ENCODE peak calls at places on chromosomes 3 and 15, in eight cellular contexts. C, U, O, I, Y, P, N and Z are unnamed samples. For H3K79me2, the result is how much of the 10 kb centered on the place peaks cover.

GRCh38 chr15:70014860-70015490 is 82.7 kb downstream of the TLE3 start:
- DNase-seq in C (no peak), U (peak), O (no peak), I (no peak), Y (peak), P (no peak), N (no peak), Z (no peak)

GRCh38 chr3:102089904-102090492 is 240.7 kb downstream of the NFKBIZ start:
- DNase-seq in C (no peak), U (no peak), O (peak), I (no peak), Y (peak), P (peak), N (no peak), Z (peak)

GRCh38 chr15:78195735-78196201 is 38.6 kb downstream of the ACSBG1 start:
- DNase-seq in C (peak), U (peak), O (peak), I (peak), Y (peak), P (no peak), N (no peak), Z (no peak)

GRCh38 chr3:77380141-77380540 is 340.2 kb downstream of the ROBO2 start:
- DNase-seq in C (no peak), U (no peak), O (no peak), I (no peak), Y (no peak), P (no peak), N (no peak), Z (no peak)

GRCh38 chr15:39413558-39413957 is 167.3 kb upstream of the THBS1 start:
- DNase-seq in C (no peak), U (peak), O (no peak), I (no peak), Y (no peak), P (no peak), N (no peak), Z (no peak)

GRCh38 chr15:56805466-56806146 is 72.3 kb upstream of the ZNF280D start:
- DNase-seq in C (peak), U (no peak), O (peak), I (no peak), Y (no peak), P (peak), N (peak), Z (peak)

GRCh38 chr15:68548375-68548774 is 30.4 kb upstream of the CORO2B start:
- DNase-seq in C (no peak), U (no peak), O (no peak), I (no peak), Y (no peak), P (no peak), N (no peak), Z (no peak)

GRCh38 chr3:14282001-14282705 is 103.5 kb downstream of the LSM3 start:
- DNase-seq in C (no peak), U (no peak), O (no peak), I (no peak), Y (no peak), P (no peak), N (no peak), Z (no peak)

GRCh38 chr3:76107935-76108570 is 322.7 kb upstream of the ZNF717 start:
- DNase-seq in C (peak), U (peak), O (no peak), I (peak), Y (peak), P (peak), N (peak), Z (peak)

GRCh38 chr3:6540981-6541380 is 319.9 kb upstream of the GRM7 start:
- DNase-seq in C (no peak), U (peak), O (no peak), I (no peak), Y (no peak), P (no peak), N (no peak), Z (no peak)

GRCh38 chr3:151918253-151919029 is 45.0 kb downstream of the SUCNR1 start:
- DNase-seq in C (no peak), U (peak), O (peak), I (peak), Y (peak), P (peak), N (peak), Z (peak)

GRCh38 chr15:37585966-37586656 is 348.3 kb upstream of the TMCO5A start:
- DNase-seq in C (no peak), U (no peak), O (no peak), I (no peak), Y (no peak), P (peak), N (no peak), Z (peak)

GRCh38 chr15:74131618-74132191 is 1.3 kb downstream of the ISLR2 start:
- DNase-seq in C (no peak), U (no peak), O (no peak), I (no peak), Y (no peak), P (no peak), N (no peak), Z (no peak)

GRCh38 chr3:31817411-31817966 is 163.6 kb downstream of the OSBPL10 start:
- DNase-seq in C (no peak), U (no peak), O (no peak), I (no peak), Y (no peak), P (no peak), N (no peak), Z (no peak)

GRCh38 chr3:153221748-153222162 is 59.7 kb downstream of the RAP2B start:
- DNase-seq in C (peak), U (peak), O (peak), I (peak), Y (no peak), P (peak), N (no peak), Z (peak)

GRCh38 chr3:133675631-133676335 is 14.0 kb upstream of the TOPBP1 start:
- DNase-seq in C (no peak), U (peak), O (no peak), I (no peak), Y (no peak), P (no peak), N (no peak), Z (no peak)

GRCh38 chr3:39760325-39760724 is 49.1 kb upstream of the MYRIP start:
- DNase-seq in C (no peak), U (no peak), O (no peak), I (no peak), Y (no peak), P (no peak), N (no peak), Z (no peak)

GRCh38 chr3:133489466-133490085 is 83.9 kb upstream of the CDV3 start:
- DNase-seq in C (no peak), U (no peak), O (no peak), I (no peak), Y (no peak), P (peak), N (no peak), Z (no peak)

GRCh38 chr3:124351430-124352142 is 359.7 kb upstream of the ROPN1 start:
- DNase-seq in C (peak), U (peak), O (peak), I (peak), Y (peak), P (peak), N (peak), Z (peak)

GRCh38 chr3:29695201-29695904 is 414.5 kb downstream of the RBMS3 start:
- DNase-seq in C (no peak), U (no peak), O (peak), I (no peak), Y (no peak), P (peak), N (no peak), Z (peak)

GRCh38 chr3:38522002-38522401 is 25.9 kb downstream of the EXOG start:
- DNase-seq in C (no peak), U (no peak), O (no peak), I (no peak), Y (no peak), P (no peak), N (no peak), Z (no peak)

GRCh38 chr3:25830373-25831305 is 40.7 kb downstream of the OXSM start:
- DNase-seq in C (no peak), U (no peak), O (no peak), I (no peak), Y (peak), P (no peak), N (no peak), Z (peak)

GRCh38 chr15:76343313-76343996 is 6.9 kb downstream of the ISL2 start:
- DNase-seq in C (no peak), U (no peak), O (no peak), I (no peak), Y (peak), P (no peak), N (no peak), Z (no peak)

GRCh38 chr3:24683511-24684384 is 189.1 kb upstream of the THRB start:
- DNase-seq in C (peak), U (no peak), O (peak), I (peak), Y (peak), P (peak), N (peak), Z (peak)

GRCh38 chr3:43389388-43390254 is 103.3 kb downstream of the SNRK start:
- DNase-seq in C (no peak), U (peak), O (peak), I (peak), Y (no peak), P (peak), N (no peak), Z (peak)

GRCh38 chr3:156106721-156107373 is 13.5 kb upstream of the KCNAB1 start:
- DNase-seq in C (no peak), U (no peak), O (no peak), I (peak), Y (peak), P (no peak), N (no peak), Z (no peak)

GRCh38 chr3:105429034-105429762 is 62.5 kb downstream of the ALCAM start:
- DNase-seq in C (no peak), U (no peak), O (no peak), I (no peak), Y (no peak), P (no peak), N (no peak), Z (no peak)

GRCh38 chr3:105430460-105430859 is 63.8 kb downstream of the ALCAM start:
- DNase-seq in C (no peak), U (no peak), O (no peak), I (no peak), Y (no peak), P (no peak), N (no peak), Z (no peak)

GRCh38 chr3:105425153-105425502 is 58.4 kb downstream of the ALCAM start:
- DNase-seq in C (no peak), U (no peak), O (no peak), I (no peak), Y (no peak), P (no peak), N (no peak), Z (no peak)

GRCh38 chr3:105424412-105425152 is 57.9 kb downstream of the ALCAM start:
- DNase-seq in C (no peak), U (no peak), O (no peak), I (no peak), Y (no peak), P (no peak), N (no peak), Z (no peak)

GRCh38 chr3:105427332-105427731 is 60.6 kb downstream of the ALCAM start:
- DNase-seq in C (no peak), U (no peak), O (no peak), I (no peak), Y (no peak), P (no peak), N (no peak), Z (no peak)
- H3K79me2 ChIP-seq in C (under half), U (under half), O (under half), I (under half), Y (under half), P (half or more), N (under half), Z (under half)

DNA sequence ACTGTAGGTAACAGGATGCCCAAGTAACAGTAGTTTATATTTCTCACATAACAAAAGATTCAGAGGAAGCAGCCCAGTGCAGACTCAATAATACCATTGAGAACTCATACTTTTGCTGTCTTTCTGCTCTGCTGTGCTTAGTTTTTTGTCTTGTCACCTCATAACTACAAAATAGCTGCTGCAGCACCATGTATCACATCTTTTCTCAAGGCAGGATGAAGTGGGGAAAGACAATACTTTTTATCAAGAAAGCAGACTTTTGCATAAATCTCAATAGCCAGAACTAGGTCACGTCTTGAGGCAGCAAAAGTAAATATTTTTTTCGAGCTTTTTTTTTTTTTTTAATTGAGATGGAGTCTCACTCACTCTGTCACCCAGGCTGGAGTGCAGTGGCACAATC is 39.6 kb upstream of the SYN2 start:
- DNase-seq in C (no peak), U (no peak), O (no peak), I (no peak), Y (no peak), P (no peak), N (no peak), Z (no peak)
- H3K9ac ChIP-seq in C (no peak), U (no peak), O (no peak), I (no peak), Y (no peak), P (no peak), N (no peak), Z (no peak)

GRCh38 chr3:172082820-172083513 is 43.6 kb downstream of the FNDC3B start:
- DNase-seq in C (no peak), U (no peak), O (no peak), I (no peak), Y (no peak), P (no peak), N (no peak), Z (no peak)
- H3K79me2 ChIP-seq in C (under half), U (half or more), O (half or more), I (half or more), Y (half or more), P (half or more), N (half or more), Z (half or more)

GRCh38 chr3:178967184-178967532 is 104.5 kb downstream of the ZMAT3 start:
- DNase-seq in C (no peak), U (peak), O (no peak), I (no peak), Y (no peak), P (no peak), N (no peak), Z (no peak)
- H3K9ac ChIP-seq in C (no peak), U (peak), O (peak), I (no peak), Y (no peak), P (no peak), N (no peak), Z (no peak)

DNA sequence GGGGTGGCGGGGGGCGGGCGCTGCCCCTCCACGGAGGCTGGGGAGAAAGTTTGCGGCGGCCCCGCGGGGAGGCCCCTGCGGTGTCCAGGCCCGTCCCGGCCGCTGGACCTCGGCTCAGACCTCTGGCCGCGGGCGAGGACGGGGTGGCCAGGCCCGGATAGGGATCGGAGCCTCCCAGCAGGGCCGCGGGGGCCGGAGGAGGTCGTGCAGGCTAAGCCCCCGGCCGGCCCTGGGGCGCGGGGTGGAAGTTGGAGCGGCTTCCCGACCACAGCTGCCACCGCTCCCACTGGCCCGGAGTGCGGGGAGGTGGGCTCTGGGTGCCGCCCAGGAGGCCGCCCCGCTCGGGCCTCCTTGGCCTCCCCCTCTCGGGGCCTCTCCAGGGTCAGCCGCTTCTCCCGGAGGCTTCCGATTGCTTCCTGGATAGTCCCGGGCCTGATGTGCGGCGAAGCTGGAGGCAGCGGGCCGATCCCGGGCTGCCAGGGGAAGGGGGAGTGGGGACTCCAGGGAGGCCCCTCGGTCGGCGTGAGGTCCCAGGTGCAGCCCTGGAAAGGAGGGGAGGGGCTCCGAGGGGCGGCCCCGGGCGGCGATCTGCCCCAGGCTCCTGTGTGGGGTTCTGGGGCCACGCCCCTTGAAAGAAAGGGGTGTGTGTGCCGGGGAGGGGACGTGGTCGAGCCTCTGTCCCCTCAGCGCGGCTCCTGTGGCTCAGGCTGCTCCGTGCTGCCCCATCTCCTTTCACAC is 907 bp downstream of the PLXNA1 start:
- DNase-seq in C (no peak), U (no peak), O (no peak), I (peak), Y (peak), P (no peak), N (no peak), Z (peak)
- H3K79me2 ChIP-seq in C (under half), U (under half), O (under half), I (half or more), Y (half or more), P (half or more), N (under half), Z (under half)

GRCh38 chr3:116161570-116162290 is 283.6 kb downstream of the LSAMP start:
- DNase-seq in C (no peak), U (no peak), O (no peak), I (no peak), Y (no peak), P (no peak), N (no peak), Z (no peak)
- H3K9ac ChIP-seq in C (no peak), U (no peak), O (no peak), I (no peak), Y (no peak), P (no peak), N (no peak), Z (no peak)

GRCh38 chr3:11606865-11607440 is 36.8 kb downstream of the VGLL4 start:
- DNase-seq in C (no peak), U (no peak), O (no peak), I (no peak), Y (no peak), P (no peak), N (no peak), Z (no peak)

GRCh38 chr3:11606090-11606784 is 37.5 kb downstream of the VGLL4 start:
- DNase-seq in C (no peak), U (no peak), O (no peak), I (no peak), Y (no peak), P (no peak), N (no peak), Z (no peak)

GRCh38 chr3:11604139-11604895 is 39.4 kb downstream of the VGLL4 start:
- DNase-seq in C (peak), U (no peak), O (no peak), I (peak), Y (no peak), P (peak), N (no peak), Z (peak)

GRCh38 chr3:11603628-11604027 is 40.1 kb downstream of the VGLL4 start:
- DNase-seq in C (peak), U (no peak), O (peak), I (no peak), Y (no peak), P (peak), N (no peak), Z (peak)

DNA sequence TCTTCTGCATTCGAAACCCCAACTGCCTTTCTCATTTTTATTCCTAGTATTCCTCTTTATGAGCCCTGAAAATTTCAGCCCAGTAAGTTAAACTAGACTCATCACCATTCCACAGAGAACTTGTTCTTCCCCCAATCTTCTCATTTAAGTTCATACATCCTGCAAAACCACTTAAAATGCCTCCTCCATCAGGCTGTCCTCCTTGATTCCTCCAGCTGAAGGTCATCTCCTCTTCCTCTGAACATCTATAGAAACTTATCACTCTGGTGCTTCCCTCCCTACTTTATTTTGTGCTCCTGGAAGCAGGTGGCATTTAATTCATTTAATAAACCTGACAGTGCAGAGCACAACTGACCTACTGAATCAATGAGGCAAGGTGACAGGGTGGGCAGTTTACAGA is 38.3 kb downstream of the VGLL4 start:
- DNase-seq in C (no peak), U (no peak), O (no peak), I (no peak), Y (no peak), P (no peak), N (no peak), Z (no peak)
- H3K79me2 ChIP-seq in C (under half), U (under half), O (half or more), I (under half), Y (half or more), P (half or more), N (under half), Z (half or more)

GRCh38 chr15:31339558-31339895 is 12.9 kb downstream of the KLF13 start:
- DNase-seq in C (no peak), U (no peak), O (no peak), I (no peak), Y (no peak), P (no peak), N (no peak), Z (no peak)
- H3K9ac ChIP-seq in C (no peak), U (no peak), O (no peak), I (no peak), Y (no peak), P (peak), N (no peak), Z (no peak)

DNA sequence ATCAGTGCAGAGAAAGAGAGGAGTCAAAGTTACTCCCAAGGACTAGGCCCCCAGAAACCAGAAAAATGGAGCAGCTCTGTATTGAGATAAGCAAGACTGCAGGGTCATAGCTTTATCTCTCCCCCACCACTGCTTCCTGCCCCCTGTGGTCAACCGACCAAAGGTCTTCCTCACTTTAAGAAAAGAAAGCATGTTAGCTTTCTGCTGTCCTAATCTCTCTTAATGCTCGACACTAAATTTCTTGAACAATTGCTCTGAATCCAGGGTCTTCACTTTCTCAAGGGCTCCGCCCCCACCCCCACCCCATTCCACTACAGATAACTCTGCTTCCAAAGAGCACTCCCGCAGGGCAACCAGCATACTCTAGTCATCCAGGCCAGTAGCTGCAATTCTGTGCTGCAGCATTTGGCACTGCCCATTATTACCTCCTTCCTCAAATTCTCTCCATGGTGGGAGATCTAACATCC is 31.9 kb downstream of the TNIK start:
- DNase-seq in C (no peak), U (no peak), O (no peak), I (peak), Y (peak), P (no peak), N (no peak), Z (no peak)
- H3K79me2 ChIP-seq in C (under half), U (under half), O (under half), I (half or more), Y (under half), P (under half), N (under half), Z (under half)